ENCODE peak calls at places on chromosomes 3 and 15, in six cellular contexts. Y, L, B, D, T and Z are unnamed samples.

GRCh38 chr15:25989327-25989726 is 126.2 kb upstream of the ATP10A start:
- DNase-seq in D (no peak), T (no peak), Y (no peak), B (no peak), L (no peak), Z (peak)

GRCh38 chr3:185977679-185978040 is 39.8 kb upstream of the TRA2B start:
- DNase-seq in L (no peak), D (no peak), Y (no peak), B (no peak), T (no peak), Z (no peak)

GRCh38 chr3:64011685-64012084 is 11.6 kb downstream of the PSMD6 start:
- DNase-seq in Y (no peak), D (no peak), L (peak), B (peak), T (no peak), Z (peak)

GRCh38 chr3:7461202-7461825 is 600.4 kb downstream of the GRM7 start:
- DNase-seq in L (no peak), B (no peak), T (no peak), D (no peak), Y (no peak), Z (no peak)

GRCh38 chr3:186331043-186331442 is 31.0 kb downstream of the DGKG start:
- DNase-seq in T (no peak), D (no peak), L (no peak), B (no peak), Y (no peak), Z (no peak)

GRCh38 chr3:139629033-139629432 is 48.7 kb downstream of the NMNAT3 start:
- DNase-seq in Y (no peak), L (no peak), B (peak), T (no peak), D (no peak), Z (peak)

GRCh38 chr15:61764141-61764540 is 296.1 kb downstream of the VPS13C start:
- DNase-seq in D (no peak), T (no peak), Y (no peak), B (no peak), L (no peak), Z (no peak)

GRCh38 chr15:70318996-70319465 is 221.3 kb upstream of the TLE3 start:
- DNase-seq in D (peak), T (peak), Y (peak), B (peak), L (no peak), Z (no peak)

GRCh38 chr15:29952245-29952644 is 130.0 kb upstream of the TJP1 start:
- DNase-seq in Y (no peak), B (no peak), T (no peak), D (peak), L (no peak), Z (no peak)

GRCh38 chr15:97126556-97127233 is 796.2 kb downstream of the NR2F2 start:
- DNase-seq in Y (no peak), B (no peak), T (no peak), D (no peak), L (no peak), Z (no peak)

GRCh38 chr3:40869939-40870338 is 329.4 kb upstream of the CTNNB1 start:
- DNase-seq in Y (no peak), L (no peak), D (no peak), T (no peak), B (no peak), Z (no peak)

GRCh38 chr3:152902141-152902669 is 67.3 kb downstream of the P2RY1 start:
- DNase-seq in B (no peak), D (no peak), T (no peak), L (no peak), Y (no peak), Z (no peak)

GRCh38 chr3:142046320-142047020 is 102.9 kb downstream of the TFDP2 start:
- DNase-seq in B (no peak), D (no peak), Y (no peak), L (no peak), T (no peak), Z (peak)

GRCh38 chr3:40323946-40324345 is 14.4 kb downstream of the EIF1B start:
- DNase-seq in B (no peak), D (no peak), Y (no peak), T (no peak), L (no peak), Z (no peak)

GRCh38 chr3:133925960-133926735 is 30.5 kb upstream of the RAB6B start:
- DNase-seq in L (no peak), D (no peak), Y (no peak), T (no peak), B (no peak), Z (no peak)

GRCh38 chr3:12782172-12782815 is 14.2 kb upstream of the CAND2 start:
- DNase-seq in D (no peak), T (no peak), L (no peak), B (peak), Y (no peak), Z (peak)

GRCh38 chr3:69505770-69506407 is 120.0 kb upstream of the FRMD4B start:
- DNase-seq in B (no peak), L (no peak), T (no peak), Y (no peak), D (no peak), Z (no peak)

GRCh38 chr3:60935709-60936108 is 315.5 kb downstream of the FHIT start:
- DNase-seq in B (peak), Y (no peak), T (no peak), L (no peak), D (no peak), Z (no peak)

GRCh38 chr3:144098691-144099090 is 127.1 kb downstream of the DIPK2A start:
- DNase-seq in Y (no peak), D (no peak), L (no peak), B (no peak), T (no peak), Z (no peak)
- TF ChIP-seq POLR2A in Y (no peak), D (no peak), L (no peak), B (no peak), T (no peak), Z (no peak)

DNA sequence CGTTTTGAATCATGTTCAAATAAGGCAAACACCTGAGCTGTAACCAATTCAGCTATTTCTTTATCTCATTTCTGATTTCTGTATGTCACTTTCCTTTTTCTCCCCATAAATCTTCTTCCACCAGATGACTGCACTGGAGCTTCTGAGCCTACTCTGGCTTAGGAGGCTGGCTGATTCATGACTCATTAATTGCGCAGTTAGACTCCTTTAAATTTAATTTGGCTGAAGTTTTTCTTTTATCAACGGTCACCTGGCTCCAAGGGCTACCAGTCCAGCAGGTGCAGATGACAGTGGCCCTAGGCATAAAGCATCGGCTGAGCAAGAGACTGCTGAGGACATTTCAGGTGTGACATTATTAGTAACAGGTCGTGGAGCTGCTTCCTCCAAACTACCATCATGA is 39.6 kb upstream of the ITGA11 start:
- DNase-seq in D (no peak), L (no peak), Y (no peak), B (peak), T (no peak), Z (no peak)
- TF ChIP-seq POLR2A in D (no peak), L (no peak), Y (no peak), B (no peak), T (no peak), Z (no peak)

GRCh38 chr3:9934993-9935392 is 1.4 kb downstream of the CRELD1 start:
- DNase-seq in D (no peak), T (no peak), B (no peak), L (no peak), Y (no peak), Z (no peak)

GRCh38 chr3:9932535-9932842 is 1.1 kb upstream of the CRELD1 start:
- DNase-seq in Y (no peak), B (no peak), L (no peak), D (no peak), T (no peak), Z (no peak)

GRCh38 chr3:9934235-9934621 is 594 bp downstream of the CRELD1 start:
- DNase-seq in L (no peak), T (peak), D (peak), B (no peak), Y (no peak), Z (peak)

GRCh38 chr3:9933561-9934234 is at the start of gene CRELD1:
- DNase-seq in L (peak), B (peak), T (peak), D (peak), Y (peak), Z (peak)

DNA sequence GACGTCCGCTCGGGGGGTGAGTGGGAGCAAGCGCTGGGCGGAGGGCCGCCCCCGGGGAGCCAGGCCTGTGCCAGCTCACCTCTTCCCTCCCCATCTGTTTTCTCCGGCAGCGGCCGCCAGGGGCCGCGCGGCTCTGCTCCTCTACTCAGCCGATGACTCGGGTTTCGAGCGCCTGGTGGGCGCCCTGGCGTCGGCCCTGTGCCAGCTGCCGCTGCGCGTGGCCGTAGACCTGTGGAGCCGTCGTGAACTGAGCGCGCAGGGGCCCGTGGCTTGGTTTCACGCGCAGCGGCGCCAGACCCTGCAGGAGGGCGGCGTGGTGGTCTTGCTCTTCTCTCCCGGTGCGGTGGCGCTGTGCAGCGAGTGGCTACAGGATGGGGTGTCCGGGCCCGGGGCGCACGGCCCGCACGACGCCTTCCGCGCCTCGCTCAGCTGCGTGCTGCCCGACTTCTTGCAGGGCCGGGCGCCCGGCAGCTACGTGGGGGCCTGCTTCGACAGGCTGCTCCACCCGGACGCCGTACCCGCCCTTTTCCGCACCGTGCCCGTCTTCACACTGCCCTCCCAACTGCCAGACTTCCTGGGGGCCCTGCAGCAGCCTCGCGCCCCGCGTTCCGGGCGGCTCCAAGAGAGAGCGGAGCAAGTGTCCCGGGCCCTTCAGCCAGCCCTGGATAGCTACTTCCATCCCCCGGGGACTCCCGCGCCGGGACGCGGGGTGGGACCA is 632 bp upstream of the CRELD1 start:
- DNase-seq in T (peak), D (peak), Y (peak), B (peak), L (peak), Z (peak)
- TF ChIP-seq POLR2A in T (no peak), D (no peak), Y (no peak), B (no peak), L (no peak), Z (no peak)

DNA sequence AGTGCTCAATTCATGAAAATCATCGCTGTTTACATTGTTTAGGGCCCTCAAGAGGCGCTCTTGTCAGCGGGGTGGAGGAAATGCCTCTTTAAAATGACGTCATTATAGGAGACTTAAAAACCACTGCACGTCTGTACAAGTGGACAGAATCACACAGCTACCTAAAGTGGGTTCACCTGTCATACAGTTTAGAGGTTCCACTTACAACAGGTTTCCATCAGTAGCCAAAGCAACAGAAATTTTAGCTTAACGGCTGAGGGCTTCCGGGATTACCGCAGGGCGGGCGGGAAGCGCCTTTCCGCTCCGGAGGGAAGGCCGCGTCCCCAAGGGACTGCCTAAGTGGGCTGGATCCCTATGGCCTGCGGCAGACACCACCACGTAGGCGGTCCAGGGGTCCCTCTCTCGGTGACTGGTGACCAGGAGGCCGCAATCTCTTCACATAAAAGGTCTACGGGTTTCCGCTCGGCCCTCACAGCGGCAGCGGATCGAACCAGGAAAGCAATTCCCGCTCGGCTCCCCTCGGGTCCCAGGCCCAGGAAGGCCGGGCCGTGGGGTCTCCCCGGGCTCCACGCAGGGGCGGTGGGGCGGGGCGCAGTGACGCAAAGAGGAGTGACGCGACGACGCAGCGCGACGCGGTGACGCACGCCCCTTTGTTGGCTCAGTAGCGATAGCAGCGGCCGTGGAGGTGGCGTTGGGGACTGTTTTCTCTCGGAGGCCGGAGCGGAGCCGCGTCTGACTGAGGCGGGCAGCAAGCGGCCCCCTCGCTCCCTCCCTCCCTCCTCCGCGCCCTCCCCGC is at the start of gene ARIH1:
- DNase-seq in D (peak), Y (peak), T (peak), L (peak), B (peak), Z (peak)
- TF ChIP-seq POLR2A in D (peak), Y (peak), T (peak), L (peak), B (peak), Z (peak)

DNA sequence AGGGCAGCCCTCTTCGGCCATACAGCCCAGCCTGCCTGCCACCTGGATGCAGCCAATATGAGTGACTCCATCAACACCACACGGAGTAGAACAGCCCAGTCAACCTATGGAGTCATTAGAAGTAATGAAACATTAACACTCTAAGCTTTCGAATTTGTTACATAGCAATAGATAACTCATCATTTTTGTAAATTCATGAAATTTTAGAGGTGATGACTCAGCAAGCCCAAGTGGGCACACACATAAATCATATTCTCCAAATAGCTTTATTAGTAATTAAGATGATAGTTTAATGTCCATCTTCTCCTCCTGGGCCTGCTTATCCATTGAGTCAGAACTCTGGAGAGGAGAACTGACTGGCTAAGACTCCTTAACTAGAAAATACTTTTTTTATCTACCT is 335.0 kb upstream of the KCNH8 start:
- DNase-seq in D (no peak), Y (no peak), L (no peak), T (no peak), B (no peak), Z (no peak)
- TF ChIP-seq POLR2A in D (no peak), Y (no peak), L (no peak), T (no peak), B (no peak), Z (no peak)